ENCODE peak calls at places on chromosome 14, in eight cellular contexts. R is endothelial cell, W is fibroblast of the aortic adventitia, U is AG10803, B is progenitor cell of endocrine pancreas, E is endothelial cell of umbilical vein, V is foreskin fibroblast, X is GM20000. Q is an unnamed sample.

GRCh38 chr14:21771671-21772070 is 98.1 kb upstream of the OR4E1 start:
- DNase-seq in U (no peak), R (no peak), B (no peak), V (no peak), X (no peak), E (no peak), W (no peak), Q (no peak)

GRCh38 chr14:29637406-29637805 is 290.2 kb downstream of the PRKD1 start:
- DNase-seq in X (no peak), V (peak), R (no peak), U (peak), E (peak), B (no peak), W (peak), Q (no peak)

GRCh38 chr14:96095581-96096476 is 56.7 kb downstream of the C14orf132 start:
- DNase-seq in B (no peak), X (no peak), R (no peak), W (peak), U (peak), V (peak), E (no peak), Q (no peak)

GRCh38 chr14:67763158-67763822 is 53.1 kb downstream of the ZFYVE26 start:
- DNase-seq in B (no peak), U (no peak), V (no peak), W (no peak), R (no peak), E (no peak), X (no peak), Q (no peak)

GRCh38 chr14:75831455-75831854 is 150.3 kb downstream of the TGFB3 start:
- DNase-seq in U (peak), X (no peak), E (no peak), B (peak), R (no peak), V (peak), W (peak), Q (peak)

GRCh38 chr14:92160619-92161018 is 38.9 kb downstream of the CPSF2 start:
- DNase-seq in B (no peak), V (peak), W (peak), X (no peak), E (no peak), U (peak), R (no peak), Q (no peak)

GRCh38 chr14:99278836-99279235 is 6.8 kb upstream of the BCL11B start:
- DNase-seq in W (no peak), B (no peak), V (no peak), R (no peak), U (no peak), X (no peak), E (no peak), Q (no peak)

GRCh38 chr14:37816743-37817295 is 221.4 kb downstream of the TTC6 start:
- DNase-seq in V (no peak), E (no peak), U (no peak), B (no peak), X (no peak), R (no peak), W (no peak), Q (no peak)

GRCh38 chr14:71394386-71394785 is 487.1 kb downstream of the PCNX1 start:
- DNase-seq in X (no peak), B (no peak), V (no peak), R (no peak), U (no peak), W (no peak), E (no peak), Q (no peak)

GRCh38 chr14:23530360-23531055 is 21.1 kb downstream of the ZFHX2 start:
- DNase-seq in X (no peak), B (no peak), R (no peak), E (no peak), U (no peak), V (no peak), W (no peak), Q (no peak)

GRCh38 chr14:89921896-89922548 is 32.5 kb downstream of the EFCAB11 start:
- DNase-seq in W (peak), R (no peak), V (peak), U (peak), X (no peak), E (no peak), B (no peak), Q (no peak)

GRCh38 chr14:92783813-92784431 is 10.2 kb upstream of the GOLGA5 start:
- DNase-seq in U (peak), W (peak), B (no peak), E (peak), V (peak), R (peak), X (peak), Q (peak)

GRCh38 chr14:58882577-58883018 is 244.8 kb downstream of the DACT1 start:
- DNase-seq in U (peak), R (no peak), V (peak), X (no peak), B (no peak), W (peak), E (no peak), Q (no peak)

GRCh38 chr14:98069712-98070133 is 1202.3 kb downstream of the BCL11B start:
- DNase-seq in W (no peak), R (no peak), V (no peak), X (no peak), B (no peak), U (peak), E (no peak), Q (no peak)

GRCh38 chr14:23533652-23534435 is 17.7 kb downstream of the ZFHX2 start:
- DNase-seq in V (no peak), W (no peak), U (no peak), B (no peak), R (no peak), E (no peak), X (no peak), Q (no peak)

GRCh38 chr14:68507544-68508081 is 285.3 kb downstream of the ZFP36L1 start:
- DNase-seq in W (no peak), U (no peak), X (no peak), B (no peak), V (no peak), R (no peak), E (no peak), Q (no peak)

GRCh38 chr14:101838476-101838875 is 77.0 kb downstream of the PPP2R5C start:
- DNase-seq in B (no peak), X (no peak), R (no peak), W (no peak), V (no peak), E (no peak), U (no peak), Q (no peak)

GRCh38 chr14:64970776-64971451 is 1.2 kb downstream of the RAB15 start:
- DNase-seq in V (peak), E (peak), R (no peak), U (peak), W (peak), X (no peak), B (no peak), Q (no peak)

GRCh38 chr14:99378782-99379214 is 101.9 kb downstream of the SETD3 start:
- DNase-seq in V (peak), R (no peak), X (no peak), E (no peak), W (peak), B (no peak), U (peak), Q (no peak)

GRCh38 chr14:60721331-60722162 is 2.6 kb downstream of the SIX4 start:
- DNase-seq in E (peak), R (peak), W (peak), B (peak), V (peak), U (peak), X (peak), Q (peak)

GRCh38 chr14:81256289-81256960 is 35.7 kb upstream of the GTF2A1 start:
- DNase-seq in U (no peak), E (no peak), W (no peak), B (no peak), R (no peak), X (no peak), V (no peak), Q (no peak)

GRCh38 chr14:27668531-27668930 is 1070.7 kb upstream of the NOVA1 start:
- DNase-seq in E (no peak), V (no peak), X (no peak), R (no peak), U (no peak), W (no peak), B (no peak), Q (no peak)

GRCh38 chr14:68951051-68951797 is 27.9 kb downstream of the ACTN1 start:
- DNase-seq in E (peak), R (no peak), B (no peak), X (no peak), U (peak), V (peak), W (peak), Q (no peak)

GRCh38 chr14:36214476-36215216 is 38.1 kb upstream of the PTCSC3 start:
- DNase-seq in X (no peak), W (no peak), B (no peak), V (no peak), R (no peak), U (no peak), E (no peak), Q (no peak)

GRCh38 chr14:61747342-61747741 is 14.9 kb upstream of the SNAPC1 start:
- DNase-seq in U (no peak), X (no peak), E (no peak), R (no peak), B (no peak), W (no peak), V (no peak), Q (no peak)

GRCh38 chr14:100706200-100706599 is 20.5 kb upstream of the DLK1 start:
- DNase-seq in E (no peak), B (no peak), V (no peak), R (no peak), U (no peak), W (no peak), X (no peak), Q (no peak)

GRCh38 chr14:37124617-37125016 is 47.8 kb downstream of the SLC25A21 start:
- DNase-seq in E (no peak), U (no peak), V (no peak), X (no peak), W (no peak), R (no peak), B (no peak), Q (no peak)

GRCh38 chr14:103064978-103065377 is 7.6 kb upstream of the CDC42BPB start:
- DNase-seq in W (no peak), U (no peak), V (no peak), R (no peak), E (no peak), X (no peak), B (no peak), Q (no peak)

GRCh38 chr14:59254911-59255545 is 66.6 kb downstream of the DAAM1 start:
- DNase-seq in B (no peak), R (no peak), U (peak), X (peak), E (peak), W (peak), V (no peak), Q (no peak)

GRCh38 chr14:51552275-51552674 is 99.4 kb upstream of the FRMD6 start:
- DNase-seq in B (no peak), V (no peak), U (no peak), E (no peak), X (no peak), W (no peak), R (peak), Q (no peak)
- TF ChIP-seq CTCF in B (peak), V (no peak), U (no peak), E (peak), X (no peak), W (peak), R (no peak), Q (no peak)

GRCh38 chr14:73058224-73058922 is at the start of gene RBM25:
- DNase-seq in V (peak), W (peak), U (peak), E (peak), X (peak), B (peak), R (peak), Q (peak)
- TF ChIP-seq CTCF in V (no peak), W (no peak), U (no peak), E (no peak), X (no peak), B (no peak), R (no peak), Q (no peak)

GRCh38 chr14:32998433-32998832 is 59.8 kb downstream of the NPAS3 start:
- DNase-seq in E (peak), V (peak), U (peak), W (peak), X (no peak), R (no peak), B (no peak), Q (no peak)
- TF ChIP-seq CTCF in E (peak), V (peak), U (peak), W (peak), X (no peak), R (no peak), B (peak), Q (no peak)

DNA sequence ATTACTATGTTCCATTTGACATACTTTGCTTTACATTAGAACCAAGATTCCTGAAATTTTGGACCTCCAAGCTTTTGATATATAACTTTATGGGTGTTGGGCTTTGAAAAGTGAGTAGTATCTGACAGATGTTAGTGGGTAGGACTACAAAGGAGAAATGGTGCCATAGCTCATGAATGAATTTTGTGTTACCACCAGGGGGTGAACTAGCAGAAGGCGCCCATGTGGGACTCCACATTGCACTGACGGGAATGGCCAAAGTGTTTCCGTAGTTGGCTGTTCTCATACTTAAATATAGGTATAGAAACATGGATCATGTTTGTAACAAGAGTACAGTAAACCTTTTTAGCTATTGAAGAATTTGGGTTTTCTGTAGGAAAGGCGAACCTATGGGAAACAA is 337.5 kb downstream of the FLRT2 start:
- DNase-seq in B (no peak), U (no peak), W (no peak), R (peak), E (no peak), X (no peak), V (no peak), Q (no peak)
- TF ChIP-seq CTCF in B (no peak), U (no peak), W (no peak), R (peak), E (no peak), X (no peak), V (no peak), Q (no peak)

Q was measured in activated CD8-positive, alpha-beta T cell treated with anti-CD3 and anti-CD28 coated beads for 36 hours.